ENCODE peak calls at places on chromosomes 3 and 15, in six cellular contexts. One of them, this sample, is unnamed.

GRCh38 chr3:107962946-107963345 is 127.9 kb downstream of the CD47 start:
- DNase-seq in OCI-LY7: no peak
- DNase-seq in IMR-90: peak
- DNase-seq in endothelial cell of umbilical vein: peak
- DNase-seq in HFF-Myc: peak
- DNase-seq in astrocyte of the spinal cord: peak
- DNase-seq in this sample: no peak

GRCh38 chr15:33064878-33065277 is 129.6 kb downstream of the FMN1 start:
- DNase-seq in HFF-Myc: no peak
- DNase-seq in endothelial cell of umbilical vein: no peak
- DNase-seq in OCI-LY7: no peak
- DNase-seq in IMR-90: peak
- DNase-seq in astrocyte of the spinal cord: peak
- DNase-seq in this sample: no peak

GRCh38 chr3:72889310-72890165 is 1.7 kb downstream of the GXYLT2 start:
- DNase-seq in endothelial cell of umbilical vein: no peak
- DNase-seq in IMR-90: no peak
- DNase-seq in OCI-LY7: no peak
- DNase-seq in HFF-Myc: no peak
- DNase-seq in astrocyte of the spinal cord: peak
- DNase-seq in this sample: no peak

GRCh38 chr3:173785004-173785403 is 387.5 kb downstream of the NLGN1 start:
- DNase-seq in astrocyte of the spinal cord: no peak
- DNase-seq in OCI-LY7: no peak
- DNase-seq in IMR-90: no peak
- DNase-seq in endothelial cell of umbilical vein: no peak
- DNase-seq in HFF-Myc: no peak
- DNase-seq in this sample: no peak

GRCh38 chr3:186825294-186825821 is 17.2 kb upstream of the ADIPOQ start:
- DNase-seq in endothelial cell of umbilical vein: no peak
- DNase-seq in IMR-90: peak
- DNase-seq in astrocyte of the spinal cord: peak
- DNase-seq in HFF-Myc: no peak
- DNase-seq in OCI-LY7: peak
- DNase-seq in this sample: no peak

GRCh38 chr3:163543558-163544189 is 1534.6 kb downstream of the SI start:
- DNase-seq in IMR-90: no peak
- DNase-seq in astrocyte of the spinal cord: no peak
- DNase-seq in HFF-Myc: no peak
- DNase-seq in OCI-LY7: no peak
- DNase-seq in endothelial cell of umbilical vein: no peak
- DNase-seq in this sample: no peak

GRCh38 chr3:116445291-116445841 is at the start of gene LSAMP:
- DNase-seq in OCI-LY7: no peak
- DNase-seq in IMR-90: peak
- DNase-seq in HFF-Myc: no peak
- DNase-seq in endothelial cell of umbilical vein: no peak
- DNase-seq in astrocyte of the spinal cord: peak
- DNase-seq in this sample: no peak

GRCh38 chr3:141049681-141050080 is 1.5 kb upstream of the SPSB4 start:
- DNase-seq in OCI-LY7: no peak
- DNase-seq in HFF-Myc: no peak
- DNase-seq in astrocyte of the spinal cord: no peak
- DNase-seq in endothelial cell of umbilical vein: no peak
- DNase-seq in IMR-90: no peak
- DNase-seq in this sample: no peak

DNA sequence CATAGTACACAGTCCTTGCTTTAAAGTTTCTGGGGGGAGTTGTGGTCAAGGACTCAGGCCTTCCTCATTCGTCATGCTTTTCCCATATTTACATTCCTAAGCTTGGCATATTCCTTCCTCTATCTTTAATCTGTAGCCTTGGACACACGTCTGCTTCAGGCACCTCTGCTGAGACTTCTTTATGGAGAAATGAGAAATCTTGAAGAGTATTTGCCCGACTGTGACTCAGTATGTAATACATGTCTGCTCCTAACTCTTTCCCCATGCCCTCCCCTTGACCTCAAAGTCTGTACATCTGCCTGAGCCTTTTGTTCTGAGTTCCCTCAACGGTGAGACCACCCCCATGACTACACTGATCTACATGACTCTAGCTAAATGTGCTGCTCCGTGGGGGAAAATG is 246.1 kb downstream of the SI start:
- DNase-seq in astrocyte of the spinal cord: peak
- DNase-seq in IMR-90: no peak
- DNase-seq in OCI-LY7: no peak
- DNase-seq in HFF-Myc: no peak
- DNase-seq in endothelial cell of umbilical vein: no peak
- DNase-seq in this sample: no peak
- TF ChIP-seq CTCF in astrocyte of the spinal cord: no peak
- TF ChIP-seq CTCF in IMR-90: no peak
- TF ChIP-seq CTCF in OCI-LY7: no peak
- TF ChIP-seq CTCF in HFF-Myc: no peak
- TF ChIP-seq CTCF in endothelial cell of umbilical vein: no peak
- TF ChIP-seq CTCF in this sample: no peak

DNA sequence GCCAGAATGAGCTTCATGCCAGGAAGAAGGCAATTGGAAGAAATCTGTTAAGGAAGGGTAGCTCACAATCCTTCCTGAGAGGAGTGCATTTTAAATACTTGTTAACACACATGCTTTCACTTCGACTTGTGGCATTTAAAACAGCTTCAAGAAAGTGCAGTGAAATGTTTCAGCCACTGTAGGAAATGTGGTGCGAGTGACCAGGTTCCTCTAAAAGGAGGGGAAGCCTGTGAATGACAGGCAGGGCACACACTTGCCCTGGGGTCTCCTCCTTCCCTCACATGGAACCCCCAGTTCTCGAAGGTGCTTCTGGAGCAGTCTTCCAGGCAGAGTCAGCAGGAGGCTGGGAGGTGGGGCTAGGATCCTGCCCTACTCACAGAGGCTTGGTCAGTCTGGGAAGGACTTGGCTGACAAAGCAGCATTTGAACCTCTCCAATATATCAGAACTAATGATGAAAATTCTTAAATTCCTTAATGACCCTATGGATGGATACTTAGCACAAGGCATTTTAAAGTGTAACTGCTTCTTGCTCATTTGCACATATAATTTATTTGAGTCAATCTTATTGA is 358.6 kb downstream of the CHST2 start:
- DNase-seq in astrocyte of the spinal cord: no peak
- DNase-seq in OCI-LY7: no peak
- DNase-seq in IMR-90: no peak
- DNase-seq in endothelial cell of umbilical vein: no peak
- DNase-seq in HFF-Myc: no peak
- DNase-seq in this sample: no peak
- H3K4me3 ChIP-seq in astrocyte of the spinal cord: no peak
- H3K4me3 ChIP-seq in OCI-LY7: no peak
- H3K4me3 ChIP-seq in IMR-90: no peak
- H3K4me3 ChIP-seq in endothelial cell of umbilical vein: no peak
- H3K4me3 ChIP-seq in HFF-Myc: no peak
- H3K4me3 ChIP-seq in this sample: no peak

DNA sequence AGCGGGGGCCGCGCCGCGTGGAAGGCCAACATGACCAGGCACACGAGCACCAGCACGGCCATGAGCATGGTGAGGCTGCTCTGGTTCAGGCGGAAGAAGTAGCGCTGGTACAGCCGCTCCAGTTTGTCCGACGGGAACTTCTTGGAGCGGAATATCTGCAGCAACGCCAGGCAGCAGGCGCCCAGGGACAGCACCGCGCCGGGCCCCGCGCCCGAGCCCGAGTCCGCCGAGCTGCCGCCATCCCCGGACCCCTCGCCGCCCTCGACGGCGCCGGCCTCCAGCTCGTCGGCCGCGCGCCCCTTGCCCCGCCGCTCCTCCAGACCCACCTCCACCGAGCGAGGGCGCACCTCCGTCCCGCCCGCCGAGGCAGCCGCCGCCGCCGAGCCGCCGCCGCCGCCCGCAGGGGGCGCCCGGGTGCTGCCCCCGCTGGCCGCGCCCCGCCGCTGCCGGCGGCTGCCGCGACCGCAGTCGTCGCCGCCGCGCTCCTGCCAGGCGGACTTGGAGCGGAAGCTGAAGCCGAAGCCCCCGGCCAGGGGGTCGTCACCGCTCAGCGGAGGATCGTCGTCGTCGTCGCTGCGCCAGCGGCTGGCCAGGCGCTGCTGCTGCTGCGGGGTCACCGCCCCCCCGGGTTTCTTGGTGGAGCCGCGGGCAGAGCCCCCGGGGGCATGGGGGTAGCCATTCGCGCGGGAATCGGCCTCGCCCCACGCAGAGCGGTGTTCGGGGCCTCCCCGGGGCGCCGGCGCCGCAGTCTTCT is 964 bp downstream of the ADCY5 start:
- DNase-seq in IMR-90: no peak
- DNase-seq in HFF-Myc: no peak
- DNase-seq in astrocyte of the spinal cord: no peak
- DNase-seq in OCI-LY7: no peak
- DNase-seq in endothelial cell of umbilical vein: no peak
- DNase-seq in this sample: no peak
- TF ChIP-seq CTCF in IMR-90: peak
- TF ChIP-seq CTCF in HFF-Myc: no peak
- TF ChIP-seq CTCF in astrocyte of the spinal cord: no peak
- TF ChIP-seq CTCF in OCI-LY7: no peak
- TF ChIP-seq CTCF in endothelial cell of umbilical vein: no peak
- TF ChIP-seq CTCF in this sample: no peak

GRCh38 chr3:109852283-109852682 is 514.9 kb upstream of the DPPA4 start:
- DNase-seq in HFF-Myc: no peak
- DNase-seq in OCI-LY7: no peak
- DNase-seq in IMR-90: no peak
- DNase-seq in astrocyte of the spinal cord: no peak
- DNase-seq in endothelial cell of umbilical vein: no peak
- DNase-seq in this sample: no peak
- H3K4me3 ChIP-seq in HFF-Myc: no peak
- H3K4me3 ChIP-seq in OCI-LY7: no peak
- H3K4me3 ChIP-seq in IMR-90: no peak
- H3K4me3 ChIP-seq in astrocyte of the spinal cord: no peak
- H3K4me3 ChIP-seq in endothelial cell of umbilical vein: no peak
- H3K4me3 ChIP-seq in this sample: no peak

GRCh38 chr3:129439817-129440647 is at the start of the genes IFT122 and MBD4:
- DNase-seq in astrocyte of the spinal cord: peak
- DNase-seq in OCI-LY7: peak
- DNase-seq in IMR-90: peak
- DNase-seq in HFF-Myc: peak
- DNase-seq in endothelial cell of umbilical vein: peak
- DNase-seq in this sample: peak
- TF ChIP-seq CTCF in astrocyte of the spinal cord: no peak
- TF ChIP-seq CTCF in OCI-LY7: no peak
- TF ChIP-seq CTCF in IMR-90: no peak
- TF ChIP-seq CTCF in HFF-Myc: no peak
- TF ChIP-seq CTCF in endothelial cell of umbilical vein: no peak
- TF ChIP-seq CTCF in this sample: no peak

GRCh38 chr3:42198709-42199108 is 67.3 kb downstream of the CCK start:
- DNase-seq in endothelial cell of umbilical vein: no peak
- DNase-seq in HFF-Myc: no peak
- DNase-seq in IMR-90: no peak
- DNase-seq in astrocyte of the spinal cord: no peak
- DNase-seq in OCI-LY7: no peak
- DNase-seq in this sample: no peak

GRCh38 chr3:42191443-42191747 is 74.6 kb downstream of the CCK start:
- DNase-seq in astrocyte of the spinal cord: no peak
- DNase-seq in endothelial cell of umbilical vein: no peak
- DNase-seq in OCI-LY7: peak
- DNase-seq in HFF-Myc: no peak
- DNase-seq in IMR-90: no peak
- DNase-seq in this sample: peak

GRCh38 chr3:42192334-42193200 is 73.4 kb downstream of the CCK start:
- DNase-seq in HFF-Myc: no peak
- DNase-seq in IMR-90: peak
- DNase-seq in endothelial cell of umbilical vein: no peak
- DNase-seq in astrocyte of the spinal cord: peak
- DNase-seq in OCI-LY7: peak
- DNase-seq in this sample: peak

GRCh38 chr3:42194943-42195510 is 71.0 kb downstream of the CCK start:
- DNase-seq in OCI-LY7: no peak
- DNase-seq in endothelial cell of umbilical vein: no peak
- DNase-seq in IMR-90: no peak
- DNase-seq in astrocyte of the spinal cord: no peak
- DNase-seq in HFF-Myc: no peak
- DNase-seq in this sample: peak

DNA sequence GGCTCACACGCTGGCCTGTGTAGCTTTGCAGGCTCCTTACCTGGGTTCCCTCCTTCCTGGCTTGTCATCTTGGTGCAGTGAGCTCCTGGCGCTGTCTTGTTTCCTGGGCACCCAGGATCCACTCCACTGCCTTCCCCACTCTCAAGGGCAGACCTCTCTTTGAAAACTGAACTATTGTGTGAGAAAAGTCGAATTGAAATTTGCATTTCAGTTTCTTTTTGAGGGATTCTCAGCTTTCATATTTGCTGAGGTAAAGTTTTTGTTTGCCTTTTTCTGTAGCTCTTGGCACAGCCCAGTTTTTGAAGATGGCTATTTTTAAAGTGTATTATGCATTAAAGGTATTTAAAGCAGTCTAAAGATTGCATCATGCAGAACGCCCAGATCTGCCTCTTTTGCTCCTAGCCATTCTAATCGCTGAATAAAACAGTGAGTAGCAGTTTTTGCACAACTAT is 70.1 kb downstream of the CCK start:
- DNase-seq in endothelial cell of umbilical vein: no peak
- DNase-seq in HFF-Myc: no peak
- DNase-seq in OCI-LY7: peak
- DNase-seq in astrocyte of the spinal cord: no peak
- DNase-seq in IMR-90: peak
- DNase-seq in this sample: peak
- H3K4me3 ChIP-seq in endothelial cell of umbilical vein: no peak
- H3K4me3 ChIP-seq in HFF-Myc: no peak
- H3K4me3 ChIP-seq in OCI-LY7: peak
- H3K4me3 ChIP-seq in astrocyte of the spinal cord: no peak
- H3K4me3 ChIP-seq in IMR-90: no peak
- H3K4me3 ChIP-seq in this sample: peak

GRCh38 chr15:57364282-57365007 is 11.9 kb upstream of the CGNL1 start:
- DNase-seq in OCI-LY7: no peak
- DNase-seq in IMR-90: peak
- DNase-seq in endothelial cell of umbilical vein: peak
- DNase-seq in astrocyte of the spinal cord: peak
- DNase-seq in HFF-Myc: no peak
- DNase-seq in this sample: no peak
- TF ChIP-seq CTCF in OCI-LY7: peak
- TF ChIP-seq CTCF in IMR-90: peak
- TF ChIP-seq CTCF in endothelial cell of umbilical vein: peak
- TF ChIP-seq CTCF in astrocyte of the spinal cord: peak
- TF ChIP-seq CTCF in HFF-Myc: peak
- TF ChIP-seq CTCF in this sample: no peak

GRCh38 chr3:194057570-194058188 is 78.3 kb upstream of the HES1 start:
- DNase-seq in IMR-90: no peak
- DNase-seq in endothelial cell of umbilical vein: no peak
- DNase-seq in OCI-LY7: no peak
- DNase-seq in HFF-Myc: no peak
- DNase-seq in astrocyte of the spinal cord: no peak
- DNase-seq in this sample: no peak
- H3K4me3 ChIP-seq in IMR-90: no peak
- H3K4me3 ChIP-seq in endothelial cell of umbilical vein: no peak
- H3K4me3 ChIP-seq in OCI-LY7: peak
- H3K4me3 ChIP-seq in HFF-Myc: no peak
- H3K4me3 ChIP-seq in astrocyte of the spinal cord: no peak
- H3K4me3 ChIP-seq in this sample: peak

GRCh38 chr3:50388021-50388719 is 28.8 kb upstream of the TMEM115 start:
- DNase-seq in OCI-LY7: peak
- DNase-seq in endothelial cell of umbilical vein: no peak
- DNase-seq in IMR-90: no peak
- DNase-seq in astrocyte of the spinal cord: no peak
- DNase-seq in HFF-Myc: no peak
- DNase-seq in this sample: no peak
- TF ChIP-seq CTCF in OCI-LY7: peak
- TF ChIP-seq CTCF in endothelial cell of umbilical vein: peak
- TF ChIP-seq CTCF in IMR-90: peak
- TF ChIP-seq CTCF in astrocyte of the spinal cord: peak
- TF ChIP-seq CTCF in HFF-Myc: peak
- TF ChIP-seq CTCF in this sample: peak